ENCODE peak calls at places on chromosomes 6 and 20, in eight cellular contexts. One of them, this sample, is unnamed.

GRCh38 chr20:63330940-63331339 is 30.2 kb downstream of the CHRNA4 start:
- DNase-seq in astrocyte: no peak
- DNase-seq in brain microvascular endothelial cell: no peak
- DNase-seq in dorsolateral prefrontal cortex: no peak
- DNase-seq in heart left ventricle: peak; percentile 56
- DNase-seq in neural progenitor cell: peak; percentile 62
- DNase-seq in SK-N-SH: no peak
- DNase-seq in endothelial cell of umbilical vein: no peak
- DNase-seq in this sample: no peak

GRCh38 chr6:107021786-107022185 is 6.2 kb upstream of the MTRES1 start:
- DNase-seq in heart left ventricle: no peak
- DNase-seq in endothelial cell of umbilical vein: peak; percentile 8
- DNase-seq in dorsolateral prefrontal cortex: no peak
- DNase-seq in SK-N-SH: no peak
- DNase-seq in brain microvascular endothelial cell: no peak
- DNase-seq in neural progenitor cell: no peak
- DNase-seq in astrocyte: no peak
- DNase-seq in this sample: no peak

GRCh38 chr6:14871196-14871595 is 374.7 kb upstream of the JARID2 start:
- DNase-seq in astrocyte: peak; percentile 36
- DNase-seq in SK-N-SH: no peak
- DNase-seq in neural progenitor cell: no peak
- DNase-seq in dorsolateral prefrontal cortex: peak; percentile 79
- DNase-seq in brain microvascular endothelial cell: no peak
- DNase-seq in heart left ventricle: no peak
- DNase-seq in endothelial cell of umbilical vein: no peak
- DNase-seq in this sample: no peak

GRCh38 chr6:56739836-56740815 is 97.4 kb upstream of the DST start:
- DNase-seq in neural progenitor cell: no peak
- DNase-seq in dorsolateral prefrontal cortex: no peak
- DNase-seq in heart left ventricle: no peak
- DNase-seq in astrocyte: no peak
- DNase-seq in brain microvascular endothelial cell: no peak
- DNase-seq in SK-N-SH: no peak
- DNase-seq in endothelial cell of umbilical vein: no peak
- DNase-seq in this sample: no peak

GRCh38 chr6:35300848-35301247 is 3.2 kb downstream of the DEF6 start:
- DNase-seq in endothelial cell of umbilical vein: no peak
- DNase-seq in astrocyte: no peak
- DNase-seq in dorsolateral prefrontal cortex: no peak
- DNase-seq in neural progenitor cell: no peak
- DNase-seq in brain microvascular endothelial cell: no peak
- DNase-seq in SK-N-SH: no peak
- DNase-seq in heart left ventricle: no peak
- DNase-seq in this sample: no peak

GRCh38 chr6:131954099-131954774 is 3.1 kb upstream of the CCN2 start:
- DNase-seq in SK-N-SH: no peak
- DNase-seq in brain microvascular endothelial cell: peak; percentile 82
- DNase-seq in dorsolateral prefrontal cortex: no peak
- DNase-seq in neural progenitor cell: no peak
- DNase-seq in heart left ventricle: no peak
- DNase-seq in endothelial cell of umbilical vein: peak; percentile 67
- DNase-seq in astrocyte: peak; percentile 79
- DNase-seq in this sample: no peak

GRCh38 chr6:33205172-33206026 is 944 bp downstream of the HSD17B8 start:
- DNase-seq in endothelial cell of umbilical vein: no peak
- DNase-seq in SK-N-SH: peak; percentile 42
- DNase-seq in dorsolateral prefrontal cortex: no peak
- DNase-seq in heart left ventricle: no peak
- DNase-seq in brain microvascular endothelial cell: no peak
- DNase-seq in astrocyte: peak; percentile 86
- DNase-seq in neural progenitor cell: peak; percentile 29
- DNase-seq in this sample: no peak

GRCh38 chr6:158595223-158595622 is 35.3 kb downstream of the TMEM181 start:
- DNase-seq in brain microvascular endothelial cell: no peak
- DNase-seq in dorsolateral prefrontal cortex: no peak
- DNase-seq in SK-N-SH: peak; percentile 42
- DNase-seq in endothelial cell of umbilical vein: peak; percentile 24
- DNase-seq in astrocyte: no peak
- DNase-seq in heart left ventricle: no peak
- DNase-seq in neural progenitor cell: no peak
- DNase-seq in this sample: no peak

GRCh38 chr6:138637822-138638221 is 135.7 kb upstream of the CCDC28A start:
- DNase-seq in heart left ventricle: no peak
- DNase-seq in dorsolateral prefrontal cortex: no peak
- DNase-seq in brain microvascular endothelial cell: no peak
- DNase-seq in SK-N-SH: no peak
- DNase-seq in neural progenitor cell: no peak
- DNase-seq in endothelial cell of umbilical vein: no peak
- DNase-seq in astrocyte: no peak
- DNase-seq in this sample: no peak

GRCh38 chr6:35449287-35449881 is 2.8 kb upstream of the FANCE start:
- DNase-seq in astrocyte: peak; percentile 38
- DNase-seq in dorsolateral prefrontal cortex: peak; percentile 41
- DNase-seq in heart left ventricle: no peak
- DNase-seq in neural progenitor cell: peak; percentile 85
- DNase-seq in brain microvascular endothelial cell: no peak
- DNase-seq in SK-N-SH: peak; percentile 85
- DNase-seq in endothelial cell of umbilical vein: peak; percentile 62
- DNase-seq in this sample: no peak

GRCh38 chr20:35122787-35123405 is 24.2 kb downstream of the EDEM2 start:
- DNase-seq in astrocyte: no peak
- DNase-seq in SK-N-SH: no peak
- DNase-seq in heart left ventricle: no peak
- DNase-seq in brain microvascular endothelial cell: no peak
- DNase-seq in dorsolateral prefrontal cortex: no peak
- DNase-seq in neural progenitor cell: no peak
- DNase-seq in endothelial cell of umbilical vein: peak; percentile 68
- DNase-seq in this sample: no peak

GRCh38 chr6:155117266-155117665 is 122.2 kb downstream of the TIAM2 start:
- DNase-seq in SK-N-SH: no peak
- DNase-seq in astrocyte: peak; percentile 92
- DNase-seq in dorsolateral prefrontal cortex: no peak
- DNase-seq in heart left ventricle: no peak
- DNase-seq in brain microvascular endothelial cell: peak; percentile 77
- DNase-seq in endothelial cell of umbilical vein: no peak
- DNase-seq in neural progenitor cell: no peak
- DNase-seq in this sample: no peak

GRCh38 chr6:37332894-37333293 is 20.9 kb upstream of the RNF8 start:
- DNase-seq in brain microvascular endothelial cell: no peak
- DNase-seq in astrocyte: no peak
- DNase-seq in endothelial cell of umbilical vein: no peak
- DNase-seq in SK-N-SH: no peak
- DNase-seq in neural progenitor cell: no peak
- DNase-seq in heart left ventricle: no peak
- DNase-seq in dorsolateral prefrontal cortex: no peak
- DNase-seq in this sample: no peak

GRCh38 chr6:21826031-21826430 is 232.5 kb downstream of the SOX4 start:
- DNase-seq in heart left ventricle: no peak
- DNase-seq in endothelial cell of umbilical vein: no peak
- DNase-seq in astrocyte: peak; percentile 74
- DNase-seq in dorsolateral prefrontal cortex: no peak
- DNase-seq in brain microvascular endothelial cell: peak; percentile 31
- DNase-seq in SK-N-SH: no peak
- DNase-seq in neural progenitor cell: peak; percentile 57
- DNase-seq in this sample: no peak

GRCh38 chr20:38001981-38002380 is 31.3 kb downstream of the TTI1 start:
- DNase-seq in SK-N-SH: no peak
- DNase-seq in astrocyte: peak; percentile 30
- DNase-seq in dorsolateral prefrontal cortex: no peak
- DNase-seq in brain microvascular endothelial cell: peak; percentile 65
- DNase-seq in neural progenitor cell: no peak
- DNase-seq in endothelial cell of umbilical vein: peak; percentile 84
- DNase-seq in heart left ventricle: no peak
- DNase-seq in this sample: no peak

GRCh38 chr20:957544-957943 is 41.4 kb upstream of the ANGPT4 start:
- DNase-seq in heart left ventricle: no peak
- DNase-seq in endothelial cell of umbilical vein: no peak
- DNase-seq in neural progenitor cell: peak; percentile 26
- DNase-seq in SK-N-SH: no peak
- DNase-seq in astrocyte: no peak
- DNase-seq in dorsolateral prefrontal cortex: no peak
- DNase-seq in brain microvascular endothelial cell: peak; percentile 5
- DNase-seq in this sample: no peak

GRCh38 chr20:50528129-50528528 is 17.9 kb downstream of the PTPN1 start:
- DNase-seq in astrocyte: no peak
- DNase-seq in SK-N-SH: no peak
- DNase-seq in neural progenitor cell: no peak
- DNase-seq in dorsolateral prefrontal cortex: no peak
- DNase-seq in brain microvascular endothelial cell: no peak
- DNase-seq in heart left ventricle: no peak
- DNase-seq in endothelial cell of umbilical vein: no peak
- DNase-seq in this sample: no peak

GRCh38 chr6:16947461-16948159 is 154.2 kb upstream of the STMND1 start:
- DNase-seq in brain microvascular endothelial cell: peak; percentile 79
- DNase-seq in endothelial cell of umbilical vein: peak; percentile 77
- DNase-seq in heart left ventricle: no peak
- DNase-seq in dorsolateral prefrontal cortex: no peak
- DNase-seq in neural progenitor cell: peak; percentile 7
- DNase-seq in astrocyte: peak; percentile 100
- DNase-seq in SK-N-SH: no peak
- DNase-seq in this sample: no peak

GRCh38 chr6:108176281-108177089 is 10.7 kb downstream of the NR2E1 start:
- DNase-seq in brain microvascular endothelial cell: no peak
- DNase-seq in neural progenitor cell: peak; percentile 28
- DNase-seq in heart left ventricle: no peak
- DNase-seq in endothelial cell of umbilical vein: no peak
- DNase-seq in dorsolateral prefrontal cortex: no peak
- DNase-seq in SK-N-SH: peak; percentile 9
- DNase-seq in astrocyte: no peak
- DNase-seq in this sample: no peak

GRCh38 chr6:140594806-140595128 is 1220.3 kb upstream of the CITED2 start:
- DNase-seq in endothelial cell of umbilical vein: no peak
- DNase-seq in dorsolateral prefrontal cortex: no peak
- DNase-seq in SK-N-SH: no peak
- DNase-seq in astrocyte: no peak
- DNase-seq in brain microvascular endothelial cell: no peak
- DNase-seq in heart left ventricle: no peak
- DNase-seq in neural progenitor cell: no peak
- DNase-seq in this sample: no peak

GRCh38 chr6:93243379-93243778 is 176.0 kb downstream of the EPHA7 start:
- DNase-seq in astrocyte: no peak
- DNase-seq in brain microvascular endothelial cell: no peak
- DNase-seq in endothelial cell of umbilical vein: no peak
- DNase-seq in dorsolateral prefrontal cortex: no peak
- DNase-seq in heart left ventricle: no peak
- DNase-seq in neural progenitor cell: no peak
- DNase-seq in SK-N-SH: no peak
- DNase-seq in this sample: no peak

GRCh38 chr20:33181482-33182093 is 13.6 kb downstream of the BPIFA2 start:
- DNase-seq in astrocyte: no peak
- DNase-seq in endothelial cell of umbilical vein: no peak
- DNase-seq in brain microvascular endothelial cell: no peak
- DNase-seq in heart left ventricle: no peak
- DNase-seq in neural progenitor cell: no peak
- DNase-seq in dorsolateral prefrontal cortex: no peak
- DNase-seq in SK-N-SH: no peak
- DNase-seq in this sample: no peak

GRCh38 chr20:14264869-14265268 is 72.5 kb downstream of the FLRT3 start:
- DNase-seq in dorsolateral prefrontal cortex: no peak
- DNase-seq in SK-N-SH: peak; percentile 4
- DNase-seq in heart left ventricle: no peak
- DNase-seq in astrocyte: no peak
- DNase-seq in brain microvascular endothelial cell: peak; percentile 0
- DNase-seq in endothelial cell of umbilical vein: no peak
- DNase-seq in neural progenitor cell: no peak
- DNase-seq in this sample: no peak

GRCh38 chr6:11769244-11769643 is 9.4 kb downstream of the ADTRP start:
- DNase-seq in dorsolateral prefrontal cortex: no peak
- DNase-seq in endothelial cell of umbilical vein: peak; percentile 39
- DNase-seq in neural progenitor cell: no peak
- DNase-seq in astrocyte: no peak
- DNase-seq in brain microvascular endothelial cell: peak; percentile 18
- DNase-seq in SK-N-SH: no peak
- DNase-seq in heart left ventricle: no peak
- DNase-seq in this sample: peak; percentile 33

GRCh38 chr6:10690651-10691445 is 3.6 kb downstream of the C6orf52 start:
- DNase-seq in astrocyte: no peak
- DNase-seq in brain microvascular endothelial cell: no peak
- DNase-seq in dorsolateral prefrontal cortex: no peak
- DNase-seq in neural progenitor cell: peak; percentile 60
- DNase-seq in SK-N-SH: no peak
- DNase-seq in endothelial cell of umbilical vein: no peak
- DNase-seq in heart left ventricle: no peak
- DNase-seq in this sample: no peak

GRCh38 chr6:42555477-42556457 is 8.1 kb upstream of the UBR2 start:
- DNase-seq in dorsolateral prefrontal cortex: no peak
- DNase-seq in astrocyte: no peak
- DNase-seq in neural progenitor cell: peak; percentile 38
- DNase-seq in brain microvascular endothelial cell: no peak
- DNase-seq in heart left ventricle: no peak
- DNase-seq in SK-N-SH: no peak
- DNase-seq in endothelial cell of umbilical vein: no peak
- DNase-seq in this sample: no peak

GRCh38 chr6:112416885-112417284 is 69.8 kb downstream of the RFPL4B start:
- DNase-seq in SK-N-SH: no peak
- DNase-seq in astrocyte: no peak
- DNase-seq in endothelial cell of umbilical vein: no peak
- DNase-seq in neural progenitor cell: no peak
- DNase-seq in brain microvascular endothelial cell: no peak
- DNase-seq in dorsolateral prefrontal cortex: no peak
- DNase-seq in heart left ventricle: no peak
- DNase-seq in this sample: no peak

GRCh38 chr20:16007164-16007563 is 566.1 kb downstream of the KIF16B start:
- DNase-seq in brain microvascular endothelial cell: no peak
- DNase-seq in heart left ventricle: no peak
- DNase-seq in neural progenitor cell: no peak
- DNase-seq in dorsolateral prefrontal cortex: no peak
- DNase-seq in SK-N-SH: no peak
- DNase-seq in endothelial cell of umbilical vein: no peak
- DNase-seq in astrocyte: no peak
- DNase-seq in this sample: no peak
- TF ChIP-seq CTCF in brain microvascular endothelial cell: no peak
- TF ChIP-seq CTCF in heart left ventricle: no peak
- TF ChIP-seq CTCF in neural progenitor cell: no peak
- TF ChIP-seq CTCF in dorsolateral prefrontal cortex: no peak
- TF ChIP-seq CTCF in SK-N-SH: no peak
- TF ChIP-seq CTCF in endothelial cell of umbilical vein: no peak
- TF ChIP-seq CTCF in astrocyte: no peak
- TF ChIP-seq CTCF in this sample: no peak

GRCh38 chr20:45105317-45105716 is 4.4 kb upstream of the KCNS1 start:
- DNase-seq in dorsolateral prefrontal cortex: no peak
- DNase-seq in heart left ventricle: no peak
- DNase-seq in astrocyte: no peak
- DNase-seq in endothelial cell of umbilical vein: no peak
- DNase-seq in neural progenitor cell: no peak
- DNase-seq in brain microvascular endothelial cell: no peak
- DNase-seq in SK-N-SH: no peak
- DNase-seq in this sample: no peak
- H3K27ac ChIP-seq in dorsolateral prefrontal cortex: peak overlapping the region; percentile 77
- H3K27ac ChIP-seq in heart left ventricle: no peak overlapping the region
- H3K27ac ChIP-seq in astrocyte: no peak overlapping the region
- H3K27ac ChIP-seq in endothelial cell of umbilical vein: no peak overlapping the region
- H3K27ac ChIP-seq in neural progenitor cell: no peak overlapping the region
- H3K27ac ChIP-seq in brain microvascular endothelial cell: no peak overlapping the region
- H3K27ac ChIP-seq in SK-N-SH: peak overlapping the region; percentile 11
- H3K27ac ChIP-seq in this sample: no peak overlapping the region

GRCh38 chr6:31473780-31474725 is 23.9 kb upstream of the MICB start:
- DNase-seq in brain microvascular endothelial cell: peak; percentile 45
- DNase-seq in astrocyte: peak; percentile 65
- DNase-seq in neural progenitor cell: no peak
- DNase-seq in SK-N-SH: no peak
- DNase-seq in endothelial cell of umbilical vein: peak; percentile 31
- DNase-seq in dorsolateral prefrontal cortex: no peak
- DNase-seq in heart left ventricle: no peak
- DNase-seq in this sample: no peak
- TF ChIP-seq CTCF in brain microvascular endothelial cell: no peak
- TF ChIP-seq CTCF in astrocyte: no peak
- TF ChIP-seq CTCF in neural progenitor cell: no peak
- TF ChIP-seq CTCF in SK-N-SH: no peak
- TF ChIP-seq CTCF in endothelial cell of umbilical vein: no peak
- TF ChIP-seq CTCF in dorsolateral prefrontal cortex: no peak
- TF ChIP-seq CTCF in heart left ventricle: no peak
- TF ChIP-seq CTCF in this sample: no peak

GRCh38 chr6:159983641-159984080 is 14.8 kb downstream of the IGF2R start:
- DNase-seq in heart left ventricle: no peak
- DNase-seq in astrocyte: no peak
- DNase-seq in SK-N-SH: no peak
- DNase-seq in dorsolateral prefrontal cortex: no peak
- DNase-seq in brain microvascular endothelial cell: peak; percentile 55
- DNase-seq in endothelial cell of umbilical vein: no peak
- DNase-seq in neural progenitor cell: no peak
- DNase-seq in this sample: no peak
- H3K27ac ChIP-seq in heart left ventricle: peak overlapping the region; percentile 24
- H3K27ac ChIP-seq in astrocyte: peak overlapping the region; percentile 68
- H3K27ac ChIP-seq in SK-N-SH: no peak overlapping the region
- H3K27ac ChIP-seq in dorsolateral prefrontal cortex: no peak overlapping the region
- H3K27ac ChIP-seq in brain microvascular endothelial cell: peak overlapping the region; percentile 77
- H3K27ac ChIP-seq in endothelial cell of umbilical vein: no peak overlapping the region
- H3K27ac ChIP-seq in neural progenitor cell: no peak overlapping the region
- H3K27ac ChIP-seq in this sample: no peak overlapping the region